ENCODE peak calls at places on chromosome X, in seven cellular contexts. O, K, G, B, T, C and L are unnamed samples.
A peak's percentile ranks its signal among the peaks of the same experiment; 100 is the strongest.

GRCh38 chrX:69503835-69504625 is at the start of gene NALF2:
- DNase-seq in O (peak; percentile 5), K (no peak), G (no peak), B (peak; percentile 4), T (peak; percentile 51), C (peak; percentile 75), L (peak; percentile 2)

GRCh38 chrX:101252634-101253033 is 33.0 kb downstream of the DRP2 start:
- DNase-seq in O (no peak), K (no peak), G (no peak), B (peak; percentile 7), T (no peak), C (no peak), L (no peak)

GRCh38 chrX:16112428-16112827 is 10.9 kb upstream of the GRPR start:
- DNase-seq in O (no peak), K (no peak), G (no peak), B (no peak), T (no peak), C (no peak), L (no peak)

GRCh38 chrX:101368800-101369199 is 17.2 kb downstream of the BTK start:
- DNase-seq in O (no peak), K (no peak), G (no peak), B (no peak), T (no peak), C (no peak), L (no peak)

GRCh38 chrX:152822383-152823086 is 8.0 kb downstream of the CETN2 start:
- DNase-seq in O (no peak), K (no peak), G (no peak), B (no peak), T (no peak), C (no peak), L (no peak)

GRCh38 chrX:119477812-119478232 is 9.6 kb downstream of the SLC25A5 start:
- DNase-seq in O (peak; percentile 68), K (no peak), G (peak; percentile 89), B (peak; percentile 63), T (no peak), C (no peak), L (peak; percentile 90)

GRCh38 chrX:134733595-134733994 is 75.3 kb upstream of the PLAC1 start:
- DNase-seq in O (no peak), K (no peak), G (no peak), B (no peak), T (no peak), C (no peak), L (no peak)

GRCh38 chrX:10932842-10933440 is 178.2 kb upstream of the HCCS start:
- DNase-seq in O (no peak), K (no peak), G (peak; percentile 16), B (no peak), T (no peak), C (no peak), L (no peak)

GRCh38 chrX:10833299-10834169 is 213.1 kb upstream of the MID1 start:
- DNase-seq in O (peak; percentile 27), K (no peak), G (no peak), B (peak; percentile 17), T (peak; percentile 18), C (peak; percentile 62), L (no peak)

GRCh38 chrX:149908308-149908707 is 21.1 kb upstream of the HSFX4 start:
- DNase-seq in O (no peak), K (no peak), G (no peak), B (no peak), T (no peak), C (no peak), L (no peak)

DNA sequence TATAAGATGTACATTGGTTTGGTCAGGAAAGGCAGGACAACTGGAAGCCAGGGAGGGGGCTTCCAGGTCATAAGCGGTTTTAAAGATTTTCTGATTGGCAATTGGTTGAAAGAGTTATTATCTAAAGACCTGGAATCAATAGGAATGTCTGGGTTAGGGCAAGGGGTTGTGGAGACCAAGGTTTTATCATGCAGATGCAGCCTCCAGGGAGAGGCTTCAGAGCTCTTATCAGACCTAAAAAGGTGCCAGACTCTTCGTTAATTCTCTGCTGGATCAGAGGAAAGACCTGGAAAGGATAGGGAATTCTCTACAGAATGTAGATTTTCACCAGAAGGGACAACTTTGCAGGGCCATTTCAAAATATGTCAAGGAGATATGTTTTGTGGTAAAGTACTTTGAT is 62.8 kb downstream of the BEX3 start:
- DNase-seq in O (no peak), K (no peak), G (no peak), B (no peak), T (no peak), C (no peak), L (no peak)
- H3K4me3 ChIP-seq in O (no peak overlapping the region), K (no peak overlapping the region), G (no peak overlapping the region), B (no peak overlapping the region), T (no peak overlapping the region), C (no peak overlapping the region), L (no peak overlapping the region)

DNA sequence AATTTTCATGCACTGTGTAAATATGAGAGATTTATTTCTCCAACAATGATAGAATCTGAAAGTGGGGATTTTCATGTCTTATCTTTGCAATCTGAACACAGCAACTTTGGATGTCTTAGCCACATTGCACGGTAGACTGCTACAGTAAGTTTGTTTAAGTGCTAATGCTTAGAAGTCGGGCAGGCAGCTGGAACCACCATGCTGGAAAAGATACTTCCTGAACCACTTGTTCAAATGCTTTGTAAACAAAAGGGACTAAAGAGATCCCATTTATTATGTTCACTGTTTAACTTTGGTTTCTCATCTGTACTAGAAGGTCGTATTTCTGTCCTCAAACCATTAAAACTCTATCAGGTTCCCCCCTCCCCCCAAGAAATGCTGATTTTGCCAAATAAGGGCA is 555.9 kb upstream of the DIPK2B start:
- DNase-seq in O (peak; percentile 31), K (no peak), G (no peak), B (peak; percentile 44), T (no peak), C (no peak), L (no peak)
- H3K4me3 ChIP-seq in O (no peak overlapping the region), K (no peak overlapping the region), G (no peak overlapping the region), B (no peak overlapping the region), T (no peak overlapping the region), C (no peak overlapping the region), L (no peak overlapping the region)

GRCh38 chrX:147913570-147913969 is 1.9 kb downstream of the FMR1 start:
- DNase-seq in O (no peak), K (no peak), G (no peak), B (no peak), T (no peak), C (no peak), L (no peak)
- H3K4me3 ChIP-seq in O (peak overlapping the region; percentile 66), K (peak overlapping the region; percentile 71), G (peak overlapping the region; percentile 67), B (peak overlapping the region; percentile 76), T (no peak overlapping the region), C (peak overlapping the region; percentile 73), L (peak overlapping the region; percentile 72)

GRCh38 chrX:66015152-66015827 is 24.6 kb downstream of the VSIG4 start:
- DNase-seq in O (no peak), K (no peak), G (no peak), B (no peak), T (no peak), C (no peak), L (no peak)
- H3K4me3 ChIP-seq in O (no peak overlapping the region), K (no peak overlapping the region), G (no peak overlapping the region), B (no peak overlapping the region), T (no peak overlapping the region), C (peak overlapping the region; percentile 31), L (no peak overlapping the region)

GRCh38 chrX:41332408-41332987 is 1.5 kb upstream of the DDX3X start:
- DNase-seq in O (peak; percentile 43), K (no peak), G (peak; percentile 12), B (peak; percentile 58), T (no peak), C (no peak), L (no peak)

GRCh38 chrX:41333744-41333993 is 293 bp upstream of the DDX3X start:
- DNase-seq in O (peak; percentile 80), K (peak; percentile 66), G (peak; percentile 77), B (peak; percentile 95), T (peak; percentile 89), C (no peak), L (peak; percentile 52)

GRCh38 chrX:41332988-41333743 is 796 bp upstream of the DDX3X start:
- DNase-seq in O (peak; percentile 76), K (no peak), G (peak; percentile 77), B (peak; percentile 93), T (peak; percentile 91), C (peak; percentile 93), L (peak; percentile 51)

GRCh38 chrX:41333994-41334865 is at the start of gene DDX3X:
- DNase-seq in O (peak; percentile 82), K (peak; percentile 70), G (peak; percentile 87), B (peak; percentile 94), T (peak; percentile 95), C (peak; percentile 90), L (peak; percentile 60)

GRCh38 chrX:41332005-41332404 is 2.0 kb upstream of the DDX3X start:
- DNase-seq in O (no peak), K (no peak), G (no peak), B (no peak), T (no peak), C (no peak), L (no peak)
- H3K4me3 ChIP-seq in O (peak overlapping the region; percentile 60), K (no peak overlapping the region), G (peak overlapping the region; percentile 47), B (peak overlapping the region; percentile 52), T (peak overlapping the region; percentile 84), C (peak overlapping the region; percentile 59), L (no peak overlapping the region)

GRCh38 chrX:17590892-17591740 is 146.2 kb upstream of the SCML1 start:
- DNase-seq in O (peak; percentile 67), K (no peak), G (peak; percentile 66), B (peak; percentile 80), T (peak; percentile 60), C (no peak), L (peak; percentile 41)

GRCh38 chrX:17595456-17596035 is 141.7 kb upstream of the SCML1 start:
- DNase-seq in O (peak; percentile 88), K (no peak), G (no peak), B (peak; percentile 78), T (no peak), C (no peak), L (no peak)

GRCh38 chrX:17592117-17592516 is 145.2 kb upstream of the SCML1 start:
- DNase-seq in O (peak; percentile 61), K (no peak), G (no peak), B (peak; percentile 53), T (no peak), C (no peak), L (no peak)

GRCh38 chrX:17588303-17588702 is 149.0 kb upstream of the SCML1 start:
- DNase-seq in O (peak; percentile 49), K (no peak), G (no peak), B (no peak), T (no peak), C (no peak), L (no peak)

GRCh38 chrX:17591741-17592110 is 145.6 kb upstream of the SCML1 start:
- DNase-seq in O (peak; percentile 80), K (no peak), G (peak; percentile 67), B (peak; percentile 86), T (no peak), C (no peak), L (peak; percentile 47)
- H3K4me3 ChIP-seq in O (peak overlapping the region; percentile 51), K (peak overlapping the region; percentile 37), G (peak overlapping the region; percentile 30), B (no peak overlapping the region), T (no peak overlapping the region), C (peak overlapping the region; percentile 10), L (no peak overlapping the region)